ENCODE peak calls at places on chromosomes 13 and 19, in ten cellular contexts. One of them, this sample, is unnamed.
A peak's percentile ranks its signal among the peaks of the same experiment; 100 is the strongest.

GRCh38 chr19:408441-409005 is 424 bp downstream of the C2CD4C start:
- DNase-seq in RPMI8226: no peak
- DNase-seq in mesenteric fat pad: peak; percentile 84
- DNase-seq in stimulated activated CD4-positive, alpha-beta T cell treated with anti-CD3 and anti-CD28 coated beads, Interleukin-1b, Interleukin-23, amount 100 ng/mL, for 1 hour: no peak
- DNase-seq in amygdala: no peak
- DNase-seq in T follicular helper cell: no peak
- DNase-seq in NCI-H510A: no peak
- DNase-seq in Caki2: no peak
- DNase-seq in endothelial cell: no peak
- DNase-seq in GM04504: no peak
- DNase-seq in this sample: no peak

GRCh38 chr19:13842294-13843103 is 34.4 kb upstream of the NANOS3 start:
- DNase-seq in RPMI8226: peak; percentile 80
- DNase-seq in mesenteric fat pad: no peak
- DNase-seq in stimulated activated CD4-positive, alpha-beta T cell treated with anti-CD3 and anti-CD28 coated beads, Interleukin-1b, Interleukin-23, amount 100 ng/mL, for 1 hour: no peak
- DNase-seq in amygdala: no peak
- DNase-seq in T follicular helper cell: peak; percentile 67
- DNase-seq in NCI-H510A: no peak
- DNase-seq in Caki2: peak; percentile 87
- DNase-seq in endothelial cell: peak; percentile 74
- DNase-seq in GM04504: no peak
- DNase-seq in this sample: peak; percentile 74

GRCh38 chr19:45670670-45671453 is 2.8 kb downstream of the GIPR start:
- DNase-seq in RPMI8226: peak; percentile 47
- DNase-seq in mesenteric fat pad: peak; percentile 92
- DNase-seq in stimulated activated CD4-positive, alpha-beta T cell treated with anti-CD3 and anti-CD28 coated beads, Interleukin-1b, Interleukin-23, amount 100 ng/mL, for 1 hour: no peak
- DNase-seq in amygdala: no peak
- DNase-seq in T follicular helper cell: no peak
- DNase-seq in NCI-H510A: no peak
- DNase-seq in Caki2: peak; percentile 91
- DNase-seq in endothelial cell: peak; percentile 89
- DNase-seq in GM04504: no peak
- DNase-seq in this sample: peak; percentile 78

GRCh38 chr13:31891472-31891871 is 140.1 kb upstream of the FRY start:
- DNase-seq in RPMI8226: no peak
- DNase-seq in mesenteric fat pad: no peak
- DNase-seq in stimulated activated CD4-positive, alpha-beta T cell treated with anti-CD3 and anti-CD28 coated beads, Interleukin-1b, Interleukin-23, amount 100 ng/mL, for 1 hour: no peak
- DNase-seq in amygdala: no peak
- DNase-seq in T follicular helper cell: no peak
- DNase-seq in NCI-H510A: no peak
- DNase-seq in Caki2: peak; percentile 11
- DNase-seq in endothelial cell: no peak
- DNase-seq in GM04504: no peak
- DNase-seq in this sample: no peak

GRCh38 chr19:31436121-31436776 is 87.0 kb upstream of the TSHZ3 start:
- DNase-seq in RPMI8226: no peak
- DNase-seq in mesenteric fat pad: no peak
- DNase-seq in stimulated activated CD4-positive, alpha-beta T cell treated with anti-CD3 and anti-CD28 coated beads, Interleukin-1b, Interleukin-23, amount 100 ng/mL, for 1 hour: no peak
- DNase-seq in amygdala: no peak
- DNase-seq in T follicular helper cell: no peak
- DNase-seq in NCI-H510A: no peak
- DNase-seq in Caki2: no peak
- DNase-seq in endothelial cell: no peak
- DNase-seq in GM04504: no peak
- DNase-seq in this sample: no peak

GRCh38 chr19:13152854-13153626 is 2.8 kb downstream of the IER2 start:
- DNase-seq in RPMI8226: peak; percentile 96
- DNase-seq in mesenteric fat pad: peak; percentile 100
- DNase-seq in stimulated activated CD4-positive, alpha-beta T cell treated with anti-CD3 and anti-CD28 coated beads, Interleukin-1b, Interleukin-23, amount 100 ng/mL, for 1 hour: peak; percentile 95
- DNase-seq in amygdala: peak; percentile 74
- DNase-seq in T follicular helper cell: peak; percentile 95
- DNase-seq in NCI-H510A: peak; percentile 85
- DNase-seq in Caki2: peak; percentile 96
- DNase-seq in endothelial cell: peak; percentile 97
- DNase-seq in GM04504: peak; percentile 90
- DNase-seq in this sample: peak; percentile 97

GRCh38 chr19:39104104-39104708 is 20.0 kb downstream of the ACP7 start:
- DNase-seq in RPMI8226: no peak
- DNase-seq in mesenteric fat pad: no peak
- DNase-seq in stimulated activated CD4-positive, alpha-beta T cell treated with anti-CD3 and anti-CD28 coated beads, Interleukin-1b, Interleukin-23, amount 100 ng/mL, for 1 hour: no peak
- DNase-seq in amygdala: no peak
- DNase-seq in T follicular helper cell: no peak
- DNase-seq in NCI-H510A: no peak
- DNase-seq in Caki2: no peak
- DNase-seq in endothelial cell: no peak
- DNase-seq in GM04504: no peak
- DNase-seq in this sample: no peak

GRCh38 chr13:101325423-101325822 is 90.9 kb downstream of the NALCN start:
- DNase-seq in RPMI8226: no peak
- DNase-seq in mesenteric fat pad: no peak
- DNase-seq in stimulated activated CD4-positive, alpha-beta T cell treated with anti-CD3 and anti-CD28 coated beads, Interleukin-1b, Interleukin-23, amount 100 ng/mL, for 1 hour: no peak
- DNase-seq in amygdala: no peak
- DNase-seq in T follicular helper cell: no peak
- DNase-seq in NCI-H510A: no peak
- DNase-seq in Caki2: no peak
- DNase-seq in endothelial cell: no peak
- DNase-seq in GM04504: no peak
- DNase-seq in this sample: no peak

GRCh38 chr13:44780586-44781280 is 204.6 kb upstream of the TSC22D1 start:
- DNase-seq in RPMI8226: no peak
- DNase-seq in mesenteric fat pad: no peak
- DNase-seq in stimulated activated CD4-positive, alpha-beta T cell treated with anti-CD3 and anti-CD28 coated beads, Interleukin-1b, Interleukin-23, amount 100 ng/mL, for 1 hour: no peak
- DNase-seq in amygdala: no peak
- DNase-seq in T follicular helper cell: no peak
- DNase-seq in NCI-H510A: no peak
- DNase-seq in Caki2: no peak
- DNase-seq in endothelial cell: no peak
- DNase-seq in GM04504: no peak
- DNase-seq in this sample: no peak

GRCh38 chr13:96817336-96817941 is 176.8 kb downstream of the OXGR1 start:
- DNase-seq in RPMI8226: peak; percentile 7
- DNase-seq in mesenteric fat pad: no peak
- DNase-seq in stimulated activated CD4-positive, alpha-beta T cell treated with anti-CD3 and anti-CD28 coated beads, Interleukin-1b, Interleukin-23, amount 100 ng/mL, for 1 hour: no peak
- DNase-seq in amygdala: no peak
- DNase-seq in T follicular helper cell: no peak
- DNase-seq in NCI-H510A: peak; percentile 6
- DNase-seq in Caki2: peak; percentile 12
- DNase-seq in endothelial cell: peak; percentile 9
- DNase-seq in GM04504: no peak
- DNase-seq in this sample: no peak

GRCh38 chr19:4557971-4558941 is 1.2 kb downstream of the SEMA6B start:
- DNase-seq in RPMI8226: no peak
- DNase-seq in mesenteric fat pad: no peak
- DNase-seq in stimulated activated CD4-positive, alpha-beta T cell treated with anti-CD3 and anti-CD28 coated beads, Interleukin-1b, Interleukin-23, amount 100 ng/mL, for 1 hour: peak; percentile 19
- DNase-seq in amygdala: no peak
- DNase-seq in T follicular helper cell: no peak
- DNase-seq in NCI-H510A: no peak
- DNase-seq in Caki2: no peak
- DNase-seq in endothelial cell: peak; percentile 72
- DNase-seq in GM04504: no peak
- DNase-seq in this sample: no peak

GRCh38 chr19:16366056-16366432 is 41.4 kb downstream of the KLF2 start:
- DNase-seq in RPMI8226: no peak
- DNase-seq in mesenteric fat pad: no peak
- DNase-seq in stimulated activated CD4-positive, alpha-beta T cell treated with anti-CD3 and anti-CD28 coated beads, Interleukin-1b, Interleukin-23, amount 100 ng/mL, for 1 hour: no peak
- DNase-seq in amygdala: no peak
- DNase-seq in T follicular helper cell: no peak
- DNase-seq in NCI-H510A: no peak
- DNase-seq in Caki2: no peak
- DNase-seq in endothelial cell: no peak
- DNase-seq in GM04504: no peak
- DNase-seq in this sample: no peak

GRCh38 chr13:27958928-27959539 is 10.1 kb downstream of the CDX2 start:
- DNase-seq in RPMI8226: no peak
- DNase-seq in mesenteric fat pad: no peak
- DNase-seq in stimulated activated CD4-positive, alpha-beta T cell treated with anti-CD3 and anti-CD28 coated beads, Interleukin-1b, Interleukin-23, amount 100 ng/mL, for 1 hour: no peak
- DNase-seq in amygdala: no peak
- DNase-seq in T follicular helper cell: no peak
- DNase-seq in NCI-H510A: no peak
- DNase-seq in Caki2: no peak
- DNase-seq in endothelial cell: no peak
- DNase-seq in GM04504: no peak
- DNase-seq in this sample: no peak

GRCh38 chr19:34363930-34364329 is 1.1 kb upstream of the GPI start:
- DNase-seq in RPMI8226: no peak
- DNase-seq in mesenteric fat pad: no peak
- DNase-seq in stimulated activated CD4-positive, alpha-beta T cell treated with anti-CD3 and anti-CD28 coated beads, Interleukin-1b, Interleukin-23, amount 100 ng/mL, for 1 hour: no peak
- DNase-seq in amygdala: no peak
- DNase-seq in T follicular helper cell: no peak
- DNase-seq in NCI-H510A: no peak
- DNase-seq in Caki2: no peak
- DNase-seq in endothelial cell: no peak
- DNase-seq in GM04504: no peak
- DNase-seq in this sample: no peak

GRCh38 chr19:1513492-1514294 is 874 bp upstream of the ADAMTSL5 start:
- DNase-seq in RPMI8226: peak; percentile 83
- DNase-seq in mesenteric fat pad: no peak
- DNase-seq in stimulated activated CD4-positive, alpha-beta T cell treated with anti-CD3 and anti-CD28 coated beads, Interleukin-1b, Interleukin-23, amount 100 ng/mL, for 1 hour: peak; percentile 34
- DNase-seq in amygdala: no peak
- DNase-seq in T follicular helper cell: peak; percentile 54
- DNase-seq in NCI-H510A: no peak
- DNase-seq in Caki2: no peak
- DNase-seq in endothelial cell: peak; percentile 52
- DNase-seq in GM04504: peak; percentile 42
- DNase-seq in this sample: no peak

GRCh38 chr19:44576843-44577565 is 36.4 kb upstream of the IGSF23 start:
- DNase-seq in RPMI8226: peak; percentile 43
- DNase-seq in mesenteric fat pad: no peak
- DNase-seq in stimulated activated CD4-positive, alpha-beta T cell treated with anti-CD3 and anti-CD28 coated beads, Interleukin-1b, Interleukin-23, amount 100 ng/mL, for 1 hour: no peak
- DNase-seq in amygdala: no peak
- DNase-seq in T follicular helper cell: no peak
- DNase-seq in NCI-H510A: no peak
- DNase-seq in Caki2: peak; percentile 39
- DNase-seq in endothelial cell: peak; percentile 23
- DNase-seq in GM04504: no peak
- DNase-seq in this sample: no peak

GRCh38 chr13:30685320-30685859 is 50.0 kb upstream of the ALOX5AP start:
- DNase-seq in RPMI8226: no peak
- DNase-seq in mesenteric fat pad: no peak
- DNase-seq in stimulated activated CD4-positive, alpha-beta T cell treated with anti-CD3 and anti-CD28 coated beads, Interleukin-1b, Interleukin-23, amount 100 ng/mL, for 1 hour: no peak
- DNase-seq in amygdala: no peak
- DNase-seq in T follicular helper cell: no peak
- DNase-seq in NCI-H510A: no peak
- DNase-seq in Caki2: no peak
- DNase-seq in endothelial cell: no peak
- DNase-seq in GM04504: no peak
- DNase-seq in this sample: no peak

GRCh38 chr13:77810430-77810829 is 108.2 kb downstream of the EDNRB start:
- DNase-seq in RPMI8226: peak; percentile 5
- DNase-seq in mesenteric fat pad: no peak
- DNase-seq in stimulated activated CD4-positive, alpha-beta T cell treated with anti-CD3 and anti-CD28 coated beads, Interleukin-1b, Interleukin-23, amount 100 ng/mL, for 1 hour: no peak
- DNase-seq in amygdala: no peak
- DNase-seq in T follicular helper cell: no peak
- DNase-seq in NCI-H510A: no peak
- DNase-seq in Caki2: no peak
- DNase-seq in endothelial cell: no peak
- DNase-seq in GM04504: peak; percentile 7
- DNase-seq in this sample: no peak

GRCh38 chr13:29923554-29924481 is 73.4 kb upstream of the UBL3 start:
- DNase-seq in RPMI8226: peak; percentile 62
- DNase-seq in mesenteric fat pad: no peak
- DNase-seq in stimulated activated CD4-positive, alpha-beta T cell treated with anti-CD3 and anti-CD28 coated beads, Interleukin-1b, Interleukin-23, amount 100 ng/mL, for 1 hour: peak; percentile 39
- DNase-seq in amygdala: no peak
- DNase-seq in T follicular helper cell: peak; percentile 25
- DNase-seq in NCI-H510A: peak; percentile 68
- DNase-seq in Caki2: peak; percentile 97
- DNase-seq in endothelial cell: peak; percentile 51
- DNase-seq in GM04504: peak; percentile 94
- DNase-seq in this sample: no peak

GRCh38 chr13:27666951-27667350 is 45.3 kb downstream of the POLR1D start:
- DNase-seq in RPMI8226: no peak
- DNase-seq in mesenteric fat pad: no peak
- DNase-seq in stimulated activated CD4-positive, alpha-beta T cell treated with anti-CD3 and anti-CD28 coated beads, Interleukin-1b, Interleukin-23, amount 100 ng/mL, for 1 hour: no peak
- DNase-seq in amygdala: no peak
- DNase-seq in T follicular helper cell: no peak
- DNase-seq in NCI-H510A: no peak
- DNase-seq in Caki2: no peak
- DNase-seq in endothelial cell: no peak
- DNase-seq in GM04504: no peak
- DNase-seq in this sample: no peak

GRCh38 chr13:110722971-110723370 is 9.5 kb downstream of the ING1 start:
- DNase-seq in RPMI8226: no peak
- DNase-seq in mesenteric fat pad: no peak
- DNase-seq in stimulated activated CD4-positive, alpha-beta T cell treated with anti-CD3 and anti-CD28 coated beads, Interleukin-1b, Interleukin-23, amount 100 ng/mL, for 1 hour: no peak
- DNase-seq in amygdala: no peak
- DNase-seq in T follicular helper cell: no peak
- DNase-seq in NCI-H510A: no peak
- DNase-seq in Caki2: no peak
- DNase-seq in endothelial cell: no peak
- DNase-seq in GM04504: no peak
- DNase-seq in this sample: no peak

GRCh38 chr19:795691-796581 is 1.3 kb upstream of the PTBP1 start:
- DNase-seq in RPMI8226: no peak
- DNase-seq in mesenteric fat pad: no peak
- DNase-seq in stimulated activated CD4-positive, alpha-beta T cell treated with anti-CD3 and anti-CD28 coated beads, Interleukin-1b, Interleukin-23, amount 100 ng/mL, for 1 hour: no peak
- DNase-seq in amygdala: no peak
- DNase-seq in T follicular helper cell: no peak
- DNase-seq in NCI-H510A: no peak
- DNase-seq in Caki2: no peak
- DNase-seq in endothelial cell: no peak
- DNase-seq in GM04504: no peak
- DNase-seq in this sample: no peak

GRCh38 chr13:62360609-62361008 is 945.0 kb upstream of the PCDH20 start:
- DNase-seq in RPMI8226: no peak
- DNase-seq in mesenteric fat pad: no peak
- DNase-seq in stimulated activated CD4-positive, alpha-beta T cell treated with anti-CD3 and anti-CD28 coated beads, Interleukin-1b, Interleukin-23, amount 100 ng/mL, for 1 hour: no peak
- DNase-seq in amygdala: no peak
- DNase-seq in T follicular helper cell: no peak
- DNase-seq in NCI-H510A: no peak
- DNase-seq in Caki2: no peak
- DNase-seq in endothelial cell: no peak
- DNase-seq in GM04504: no peak
- DNase-seq in this sample: no peak

GRCh38 chr13:23871616-23872220 is 17.5 kb downstream of the MIPEP start:
- DNase-seq in RPMI8226: no peak
- DNase-seq in mesenteric fat pad: no peak
- DNase-seq in stimulated activated CD4-positive, alpha-beta T cell treated with anti-CD3 and anti-CD28 coated beads, Interleukin-1b, Interleukin-23, amount 100 ng/mL, for 1 hour: no peak
- DNase-seq in amygdala: no peak
- DNase-seq in T follicular helper cell: no peak
- DNase-seq in NCI-H510A: no peak
- DNase-seq in Caki2: peak; percentile 8
- DNase-seq in endothelial cell: no peak
- DNase-seq in GM04504: peak; percentile 32
- DNase-seq in this sample: no peak

GRCh38 chr13:59356607-59357006 is 807.1 kb downstream of the DIAPH3 start:
- DNase-seq in RPMI8226: peak; percentile 25
- DNase-seq in mesenteric fat pad: no peak
- DNase-seq in stimulated activated CD4-positive, alpha-beta T cell treated with anti-CD3 and anti-CD28 coated beads, Interleukin-1b, Interleukin-23, amount 100 ng/mL, for 1 hour: no peak
- DNase-seq in amygdala: no peak
- DNase-seq in T follicular helper cell: no peak
- DNase-seq in NCI-H510A: no peak
- DNase-seq in Caki2: no peak
- DNase-seq in endothelial cell: no peak
- DNase-seq in GM04504: no peak
- DNase-seq in this sample: no peak

GRCh38 chr13:114234645-114235421 is at the start of gene CDC16:
- DNase-seq in RPMI8226: peak; percentile 96
- DNase-seq in mesenteric fat pad: peak; percentile 96
- DNase-seq in stimulated activated CD4-positive, alpha-beta T cell treated with anti-CD3 and anti-CD28 coated beads, Interleukin-1b, Interleukin-23, amount 100 ng/mL, for 1 hour: peak; percentile 87
- DNase-seq in amygdala: peak; percentile 86
- DNase-seq in T follicular helper cell: peak; percentile 58
- DNase-seq in NCI-H510A: peak; percentile 86
- DNase-seq in Caki2: peak; percentile 73
- DNase-seq in endothelial cell: peak; percentile 70
- DNase-seq in GM04504: peak; percentile 82
- DNase-seq in this sample: peak; percentile 61

GRCh38 chr13:95627590-95627989 is 16.9 kb downstream of the DZIP1 start:
- DNase-seq in RPMI8226: no peak
- DNase-seq in mesenteric fat pad: no peak
- DNase-seq in stimulated activated CD4-positive, alpha-beta T cell treated with anti-CD3 and anti-CD28 coated beads, Interleukin-1b, Interleukin-23, amount 100 ng/mL, for 1 hour: no peak
- DNase-seq in amygdala: no peak
- DNase-seq in T follicular helper cell: no peak
- DNase-seq in NCI-H510A: no peak
- DNase-seq in Caki2: peak; percentile 25
- DNase-seq in endothelial cell: no peak
- DNase-seq in GM04504: no peak
- DNase-seq in this sample: no peak

GRCh38 chr19:55158848-55159793 is 1.6 kb upstream of the TNNI3 start:
- DNase-seq in RPMI8226: no peak
- DNase-seq in mesenteric fat pad: no peak
- DNase-seq in stimulated activated CD4-positive, alpha-beta T cell treated with anti-CD3 and anti-CD28 coated beads, Interleukin-1b, Interleukin-23, amount 100 ng/mL, for 1 hour: no peak
- DNase-seq in amygdala: no peak
- DNase-seq in T follicular helper cell: no peak
- DNase-seq in NCI-H510A: no peak
- DNase-seq in Caki2: no peak
- DNase-seq in endothelial cell: no peak
- DNase-seq in GM04504: no peak
- DNase-seq in this sample: no peak